ENCODE peak calls at places on chromosome 12, in nine cellular contexts. T is activated T-helper 1 cell treated with anti-CD3 and anti-CD28 coated beads, Interleukin-12 subunit alpha, Interleukin-12 subunit beta, Interleukin-2, Interleukin-4 antibody, amounts not matched to agents 30 ng/mL and 10 ng/mL and 1 ng/mL, durations not matched to agents 14 hours and 24 hours and 36 hours; D is Peyer's patch; U is right lobe of liver; L is activated naive CD4-positive, alpha-beta T cell; F is tibial artery; E is GM13976; O is T-helper 9 cell; A is AG04450. Q is an unnamed sample.

GRCh38 chr12:68158427-68158826 is 1.1 kb downstream of the IFNG start:
- DNase-seq in D (no peak), L (no peak), E (no peak), U (no peak), A (no peak), F (no peak), T (no peak), O (no peak), Q (no peak)

GRCh38 chr12:82942963-82943362 is 256.3 kb downstream of the TMTC2 start:
- DNase-seq in U (no peak), F (no peak), A (no peak), L (no peak), T (no peak), D (no peak), E (no peak), O (no peak), Q (no peak)

GRCh38 chr12:115075552-115076170 is 391.7 kb upstream of the TBX3 start:
- DNase-seq in O (no peak), F (no peak), T (no peak), A (no peak), L (no peak), D (no peak), U (no peak), E (no peak), Q (no peak)

GRCh38 chr12:69345077-69345476 is 3.1 kb upstream of the LYZ start:
- DNase-seq in L (no peak), A (no peak), E (no peak), U (no peak), D (no peak), O (no peak), T (no peak), F (no peak), Q (no peak)

GRCh38 chr12:115194857-115195256 is 510.9 kb upstream of the TBX3 start:
- DNase-seq in F (no peak), O (no peak), D (no peak), A (no peak), U (no peak), L (no peak), E (no peak), T (no peak), Q (no peak)

GRCh38 chr12:3262466-3262865 is 185.3 kb downstream of the TSPAN9 start:
- DNase-seq in L (no peak), U (peak; percentile 76), F (no peak), E (no peak), D (no peak), O (no peak), A (no peak), T (no peak), Q (no peak)

GRCh38 chr12:29616664-29617409 is 119.4 kb upstream of the OVCH1 start:
- DNase-seq in O (no peak), D (no peak), U (no peak), E (no peak), F (no peak), A (no peak), L (no peak), T (no peak), Q (no peak)

GRCh38 chr12:608921-609320 is 54.3 kb downstream of the NINJ2 start:
- DNase-seq in L (no peak), F (no peak), D (no peak), A (no peak), T (no peak), E (no peak), O (no peak), U (no peak), Q (no peak)

GRCh38 chr12:74641694-74642093 is 104.1 kb downstream of the ATXN7L3B start:
- DNase-seq in A (no peak), E (no peak), F (no peak), O (no peak), D (no peak), L (no peak), U (no peak), T (no peak), Q (no peak)

GRCh38 chr12:82896979-82897378 is 210.3 kb downstream of the TMTC2 start:
- DNase-seq in D (no peak), E (no peak), U (no peak), A (no peak), T (no peak), O (no peak), F (no peak), L (no peak), Q (no peak)

GRCh38 chr12:89571481-89572190 is 45.8 kb upstream of the POC1B start:
- DNase-seq in A (no peak), L (no peak), T (no peak), U (no peak), D (no peak), F (no peak), O (no peak), E (no peak), Q (no peak)

GRCh38 chr12:122421263-122421814 is 1.1 kb downstream of the CLIP1 start:
- DNase-seq in L (no peak), U (peak; percentile 77), D (peak; percentile 36), A (no peak), F (peak; percentile 59), T (no peak), E (no peak), O (no peak), Q (no peak)

GRCh38 chr12:50120521-50120920 is 8.5 kb downstream of the COX14 start:
- DNase-seq in U (no peak), A (no peak), T (no peak), O (no peak), E (no peak), F (no peak), L (no peak), D (no peak), Q (no peak)

GRCh38 chr12:105477873-105478272 is 147.4 kb downstream of the C12orf75 start:
- DNase-seq in T (no peak), D (no peak), U (no peak), E (no peak), O (no peak), L (no peak), F (no peak), A (no peak), Q (no peak)

GRCh38 chr12:109738878-109739665 is 25.4 kb downstream of the FAM222A start:
- DNase-seq in F (peak; percentile 7), T (no peak), U (peak; percentile 44), L (no peak), E (no peak), A (no peak), O (no peak), D (no peak), Q (no peak)

GRCh38 chr12:24899503-24900098 is 49.3 kb downstream of the BCAT1 start:
- DNase-seq in E (no peak), L (no peak), T (no peak), D (no peak), F (no peak), O (no peak), U (no peak), A (no peak), Q (no peak)

GRCh38 chr12:92528586-92528985 is 174.2 kb upstream of the PLEKHG7 start:
- DNase-seq in U (no peak), L (no peak), A (no peak), O (no peak), T (no peak), F (no peak), D (no peak), E (no peak), Q (no peak)

GRCh38 chr12:27284751-27285150 is 40.7 kb downstream of the STK38L start:
- DNase-seq in U (no peak), F (no peak), T (no peak), E (peak; percentile 44), O (no peak), A (no peak), L (no peak), D (no peak), Q (no peak)

GRCh38 chr12:59452746-59453145 is 143.1 kb upstream of the SLC16A7 start:
- DNase-seq in D (no peak), E (no peak), U (no peak), L (no peak), T (no peak), O (no peak), A (no peak), F (no peak), Q (no peak)

Q was measured in thoracic aorta.